ENCODE peak calls at places on chromosomes 12 and 14, in five cellular contexts. G is CD4-positive, alpha-beta memory T cell; C is A549; E is CD8-positive, alpha-beta memory T cell; K is esophagus squamous epithelium. U is an unnamed sample.

GRCh38 chr14:105026033-105026785 is 5.3 kb upstream of the CDCA4 start:
- DNase-seq in G (no peak), C (no peak), E (no peak), K (no peak), U (no peak)

GRCh38 chr12:128069359-128069997 is 197.5 kb upstream of the TMEM132C start:
- DNase-seq in G (no peak), C (peak; percentile 60), E (no peak), K (no peak), U (no peak)

GRCh38 chr14:85711620-85712019 is 181.7 kb downstream of the FLRT2 start:
- DNase-seq in G (no peak), C (no peak), E (no peak), K (no peak), U (no peak)

GRCh38 chr12:57472391-57472790 is 7.3 kb downstream of the ARHGAP9 start:
- DNase-seq in G (no peak), C (no peak), E (no peak), K (no peak), U (no peak)

GRCh38 chr12:125001636-125002035 is 8.2 kb downstream of the BRI3BP start:
- DNase-seq in G (no peak), C (no peak), E (no peak), K (no peak), U (no peak)

GRCh38 chr12:74254784-74255183 is 282.9 kb upstream of the ATXN7L3B start:
- DNase-seq in G (no peak), C (no peak), E (no peak), K (no peak), U (no peak)

GRCh38 chr12:65892905-65893304 is 68.6 kb downstream of the HMGA2 start:
- DNase-seq in G (no peak), C (no peak), E (no peak), K (no peak), U (no peak)

GRCh38 chr12:93847517-93848452 is 170.6 kb downstream of the CRADD start:
- DNase-seq in G (no peak), C (no peak), E (no peak), K (no peak), U (no peak)

GRCh38 chr14:69045857-69046351 is 66.8 kb upstream of the ACTN1 start:
- DNase-seq in G (no peak), C (no peak), E (no peak), K (no peak), U (no peak)

GRCh38 chr12:5888816-5889315 is 56.2 kb downstream of the ANO2 start:
- DNase-seq in G (no peak), C (no peak), E (no peak), K (no peak), U (no peak)

GRCh38 chr12:84508943-84509342 is 403.7 kb downstream of the SLC6A15 start:
- DNase-seq in G (no peak), C (no peak), E (no peak), K (no peak), U (no peak)

GRCh38 chr12:1791104-1791927 is 29.0 kb upstream of the LRTM2 start:
- DNase-seq in G (peak; percentile 68), C (peak; percentile 78), E (peak; percentile 49), K (no peak), U (peak; percentile 53)

GRCh38 chr14:95018845-95019244 is 138.5 kb downstream of the DICER1 start:
- DNase-seq in G (no peak), C (no peak), E (no peak), K (no peak), U (no peak)